ENCODE peak calls at places on chromosomes 6 and 20, in nine cellular contexts. F is progenitor cell of endocrine pancreas; M is GM23248; K is stimulated activated naive CD4-positive, alpha-beta T cell; D is substantia nigra; R is NCI-H1105 treated with DMSO at 0.1 percent for 48 hours; T is HL-60; Y is lower lobe of right lung; H is pancreas. N is an unnamed sample.

GRCh38 chr6:38155144-38155543 is 335.6 kb downstream of the ZFAND3 start:
- DNase-seq in D (no peak), K (no peak), R (no peak), M (no peak), Y (peak), H (no peak), T (no peak), F (no peak), N (no peak)

GRCh38 chr20:62936996-62937352 is 973 bp upstream of the GID8 start:
- DNase-seq in M (peak), T (no peak), F (no peak), K (no peak), H (no peak), D (no peak), R (no peak), Y (no peak), N (no peak)

GRCh38 chr6:38525888-38526287 is 113.8 kb downstream of the BTBD9 start:
- DNase-seq in R (no peak), K (no peak), T (no peak), M (no peak), Y (no peak), F (no peak), D (no peak), H (no peak), N (no peak)

GRCh38 chr20:38751360-38751976 is 3.2 kb downstream of the ACTR5 start:
- DNase-seq in K (no peak), D (no peak), Y (no peak), H (no peak), R (peak), T (no peak), M (peak), F (no peak), N (no peak)

GRCh38 chr6:24882835-24883555 is 52.8 kb downstream of the RIPOR2 start:
- DNase-seq in Y (no peak), T (no peak), K (no peak), R (no peak), M (no peak), F (no peak), H (no peak), D (no peak), N (no peak)

GRCh38 chr20:45470262-45470931 is 844 bp downstream of the WFDC2 start:
- DNase-seq in H (peak), T (no peak), M (peak), Y (peak), R (peak), F (peak), D (peak), K (no peak), N (peak)

GRCh38 chr20:10674684-10675455 is 1.1 kb upstream of the JAG1 start:
- DNase-seq in D (peak), K (no peak), T (peak), H (peak), F (peak), R (peak), M (peak), Y (peak), N (peak)

GRCh38 chr20:14401479-14402138 is 64.2 kb upstream of the FLRT3 start:
- DNase-seq in R (peak), H (no peak), M (no peak), Y (no peak), D (no peak), K (no peak), F (no peak), T (no peak), N (peak)

GRCh38 chr6:70312165-70312564 is 9.3 kb upstream of the COL9A1 start:
- DNase-seq in M (peak), F (no peak), Y (no peak), R (no peak), K (no peak), D (no peak), H (no peak), T (no peak), N (no peak)

GRCh38 chr20:43323592-43323991 is 133.9 kb upstream of the PTPRT start:
- DNase-seq in H (no peak), T (no peak), Y (no peak), F (no peak), K (no peak), D (no peak), M (no peak), R (no peak), N (no peak)

GRCh38 chr6:107185570-107185969 is 70.3 kb upstream of the BEND3 start:
- DNase-seq in R (peak), T (no peak), Y (no peak), H (no peak), F (no peak), M (peak), D (no peak), K (no peak), N (no peak)

GRCh38 chr20:12653642-12654041 is 355.1 kb upstream of the SPTLC3 start:
- DNase-seq in H (no peak), F (no peak), D (no peak), R (no peak), K (no peak), M (no peak), Y (no peak), T (no peak), N (no peak)

GRCh38 chr6:14131579-14131978 is 14.0 kb downstream of the CD83 start:
- DNase-seq in K (no peak), F (no peak), T (no peak), H (no peak), Y (no peak), R (no peak), M (no peak), D (no peak), N (no peak)

GRCh38 chr20:45919536-45919933 is 7.6 kb upstream of the PLTP start:
- DNase-seq in Y (no peak), R (no peak), F (no peak), H (no peak), M (no peak), K (no peak), T (no peak), D (no peak), N (no peak)

GRCh38 chr6:126195625-126196236 is 144.2 kb upstream of the CENPW start:
- DNase-seq in M (no peak), T (no peak), D (no peak), F (no peak), H (no peak), R (no peak), K (no peak), Y (no peak), N (no peak)

GRCh38 chr6:50272611-50273010 is 222.9 kb upstream of the DEFB112 start:
- DNase-seq in F (no peak), T (no peak), R (no peak), K (no peak), Y (no peak), M (no peak), D (no peak), H (no peak), N (no peak)

GRCh38 chr20:44176833-44177533 is 10.0 kb downstream of the JPH2 start:
- DNase-seq in D (no peak), K (no peak), R (no peak), H (no peak), T (no peak), Y (no peak), M (peak), F (no peak), N (no peak)

GRCh38 chr6:166106076-166106686 is 61.5 kb downstream of the TBXT start:
- DNase-seq in M (peak), Y (peak), D (peak), R (peak), T (peak), K (peak), H (peak), F (peak), N (peak)

GRCh38 chr20:31815408-31816188 is 3.6 kb upstream of the MYLK2 start:
- DNase-seq in F (no peak), Y (no peak), M (peak), R (peak), K (no peak), D (no peak), T (no peak), H (no peak), N (no peak)

GRCh38 chr6:128474481-128474880 is 45.9 kb downstream of the PTPRK start:
- DNase-seq in K (no peak), H (no peak), R (no peak), T (no peak), D (no peak), F (no peak), M (peak), Y (no peak), N (no peak)

GRCh38 chr6:16635810-16636602 is 125.3 kb downstream of the ATXN1 start:
- DNase-seq in R (no peak), K (no peak), H (no peak), T (peak), F (no peak), D (no peak), Y (no peak), M (peak), N (no peak)

GRCh38 chr6:83183082-83183828 is 9.8 kb downstream of the PGM3 start:
- DNase-seq in T (no peak), D (no peak), K (no peak), F (no peak), Y (no peak), M (peak), H (no peak), R (no peak), N (no peak)

GRCh38 chr6:150345786-150346185 is 23.0 kb upstream of the IYD start:
- DNase-seq in H (no peak), M (peak), Y (no peak), D (no peak), R (no peak), T (no peak), F (no peak), K (no peak), N (no peak)

GRCh38 chr6:138690975-138691594 is 82.5 kb upstream of the CCDC28A start:
- DNase-seq in F (no peak), M (no peak), R (no peak), K (no peak), D (no peak), T (no peak), H (no peak), Y (no peak), N (no peak)

GRCh38 chr20:18638768-18639167 is 50.9 kb downstream of the DTD1 start:
- DNase-seq in M (peak), T (no peak), D (no peak), K (no peak), H (no peak), F (no peak), R (no peak), Y (no peak), N (no peak)

GRCh38 chr6:70299456-70299855 is 3.4 kb downstream of the COL9A1 start:
- DNase-seq in H (no peak), F (no peak), D (no peak), K (no peak), Y (no peak), R (no peak), M (peak), T (no peak), N (no peak)

GRCh38 chr6:157269261-157269794 is 54.0 kb downstream of the TMEM242 start:
- DNase-seq in F (no peak), D (peak), R (no peak), T (no peak), M (peak), Y (no peak), K (no peak), H (no peak), N (no peak)

N was measured in neuronal stem cell.